ENCODE peak calls at places on chromosomes 1 and 21, in eight cellular contexts. R, Z, U, Y, V, Q, S and N are unnamed samples.

GRCh38 chr1:97137862-97138514 is 416.4 kb downstream of the PTBP2 start:
- DNase-seq in R (no peak), Z (peak), U (peak), Y (peak), V (peak), Q (no peak), S (no peak), N (peak)

GRCh38 chr1:210394281-210394798 is 65.6 kb downstream of the HHAT start:
- DNase-seq in R (no peak), Z (no peak), U (peak), Y (no peak), V (no peak), Q (no peak), S (peak), N (no peak)

GRCh38 chr1:67084765-67085318 is 30.9 kb upstream of the SLC35D1 start:
- DNase-seq in R (no peak), Z (no peak), U (no peak), Y (no peak), V (no peak), Q (no peak), S (no peak), N (no peak)

GRCh38 chr1:153977250-153978240 is at the start of gene JTB:
- DNase-seq in R (peak), Z (peak), U (peak), Y (peak), V (no peak), Q (no peak), S (peak), N (peak)

GRCh38 chr1:214492405-214493075 is 58.9 kb downstream of the PTPN14 start:
- DNase-seq in R (no peak), Z (peak), U (no peak), Y (no peak), V (no peak), Q (no peak), S (no peak), N (no peak)

GRCh38 chr1:33045814-33046213 is 9.1 kb upstream of the AK2 start:
- DNase-seq in R (no peak), Z (no peak), U (peak), Y (no peak), V (no peak), Q (no peak), S (no peak), N (peak)

GRCh38 chr1:145689922-145690321 is 17.2 kb downstream of the PDZK1 start:
- DNase-seq in R (no peak), Z (no peak), U (no peak), Y (no peak), V (no peak), Q (no peak), S (no peak), N (no peak)

GRCh38 chr1:162206749-162207635 is 137.5 kb downstream of the NOS1AP start:
- DNase-seq in R (no peak), Z (no peak), U (no peak), Y (peak), V (no peak), Q (no peak), S (peak), N (no peak)

GRCh38 chr1:58430355-58431335 is 115.9 kb downstream of the OMA1 start:
- DNase-seq in R (no peak), Z (no peak), U (no peak), Y (no peak), V (no peak), Q (no peak), S (no peak), N (no peak)

GRCh38 chr1:38929476-38929875 is 12.2 kb downstream of the RHBDL2 start:
- DNase-seq in R (no peak), Z (peak), U (no peak), Y (peak), V (no peak), Q (no peak), S (no peak), N (no peak)

GRCh38 chr1:216047821-216048220 is 375.4 kb downstream of the USH2A start:
- DNase-seq in R (no peak), Z (no peak), U (no peak), Y (no peak), V (no peak), Q (no peak), S (no peak), N (no peak)

GRCh38 chr1:63119575-63120155 is 202.7 kb upstream of the FOXD3 start:
- DNase-seq in R (no peak), Z (no peak), U (no peak), Y (no peak), V (no peak), Q (peak), S (no peak), N (no peak)

GRCh38 chr1:22314676-22315075 is 137.0 kb upstream of the ZBTB40 start:
- DNase-seq in R (no peak), Z (no peak), U (no peak), Y (no peak), V (no peak), Q (no peak), S (no peak), N (no peak)

GRCh38 chr1:13540871-13541270 is 27.1 kb upstream of the LRRC38 start:
- DNase-seq in R (no peak), Z (no peak), U (no peak), Y (no peak), V (no peak), Q (no peak), S (peak), N (no peak)

GRCh38 chr1:21651214-21652042 is 17.7 kb downstream of the RAP1GAP start:
- DNase-seq in R (peak), Z (peak), U (no peak), Y (peak), V (no peak), Q (no peak), S (peak), N (peak)

GRCh38 chr1:77015748-77016341 is 148.6 kb downstream of the ST6GALNAC5 start:
- DNase-seq in R (no peak), Z (no peak), U (no peak), Y (no peak), V (no peak), Q (no peak), S (no peak), N (peak)

GRCh38 chr21:45041351-45041805 is 33.0 kb upstream of the ADARB1 start:
- DNase-seq in R (no peak), Z (peak), U (peak), Y (peak), V (peak), Q (peak), S (peak), N (no peak)

GRCh38 chr1:117013310-117013850 is 11.8 kb downstream of the CD101 start:
- DNase-seq in R (no peak), Z (no peak), U (no peak), Y (no peak), V (no peak), Q (no peak), S (no peak), N (no peak)

GRCh38 chr1:20223659-20224058 is 37.3 kb upstream of the PLA2G2C start:
- DNase-seq in R (no peak), Z (no peak), U (no peak), Y (peak), V (no peak), Q (no peak), S (no peak), N (peak)

GRCh38 chr1:154463512-154463990 is 38.5 kb upstream of the TDRD10 start:
- DNase-seq in R (peak), Z (no peak), U (no peak), Y (no peak), V (no peak), Q (no peak), S (no peak), N (no peak)

GRCh38 chr1:182229907-182230522 is 161.6 kb downstream of the GLUL start:
- DNase-seq in R (no peak), Z (no peak), U (no peak), Y (peak), V (no peak), Q (no peak), S (no peak), N (peak)

GRCh38 chr21:38170283-38170682 is 86.5 kb upstream of the KCNJ15 start:
- DNase-seq in R (no peak), Z (no peak), U (peak), Y (peak), V (no peak), Q (no peak), S (no peak), N (peak)

GRCh38 chr1:23636009-23636408 is 55.6 kb upstream of the RPL11 start:
- DNase-seq in R (no peak), Z (no peak), U (no peak), Y (no peak), V (no peak), Q (no peak), S (no peak), N (no peak)

GRCh38 chr1:90346757-90347156 is 351.8 kb downstream of the ZNF326 start:
- DNase-seq in R (no peak), Z (no peak), U (no peak), Y (no peak), V (no peak), Q (no peak), S (no peak), N (no peak)

GRCh38 chr1:61424382-61424781 is 300.6 kb downstream of the TM2D1 start:
- DNase-seq in R (no peak), Z (no peak), U (no peak), Y (no peak), V (no peak), Q (no peak), S (no peak), N (no peak)

GRCh38 chr1:203039609-203040517 is 13.6 kb downstream of the PPFIA4 start:
- DNase-seq in R (no peak), Z (no peak), U (no peak), Y (peak), V (no peak), Q (no peak), S (no peak), N (peak)

GRCh38 chr21:33668180-33668579 is 25.9 kb downstream of the ITSN1 start:
- DNase-seq in R (no peak), Z (peak), U (peak), Y (no peak), V (no peak), Q (no peak), S (no peak), N (no peak)

GRCh38 chr1:208165659-208166058 is 78.5 kb downstream of the PLXNA2 start:
- DNase-seq in R (no peak), Z (peak), U (peak), Y (no peak), V (no peak), Q (peak), S (no peak), N (no peak)

GRCh38 chr1:233326319-233326994 is 1.1 kb upstream of the MAP3K21 start:
- DNase-seq in R (no peak), Z (no peak), U (no peak), Y (no peak), V (no peak), Q (no peak), S (no peak), N (no peak)

GRCh38 chr1:165841582-165842362 is 14.4 kb downstream of the UCK2 start:
- DNase-seq in R (no peak), Z (no peak), U (peak), Y (no peak), V (no peak), Q (no peak), S (no peak), N (peak)

GRCh38 chr1:44811714-44812151 is 3.4 kb downstream of the BTBD19 start:
- DNase-seq in R (no peak), Z (peak), U (peak), Y (peak), V (no peak), Q (peak), S (no peak), N (peak)

GRCh38 chr1:173422456-173422976 is 54.6 kb upstream of the PRDX6 start:
- DNase-seq in R (no peak), Z (no peak), U (no peak), Y (no peak), V (no peak), Q (no peak), S (no peak), N (no peak)

GRCh38 chr1:115121793-115122192 is 32.5 kb upstream of the TSPAN2 start:
- DNase-seq in R (no peak), Z (no peak), U (no peak), Y (no peak), V (no peak), Q (no peak), S (no peak), N (no peak)

GRCh38 chr1:150528997-150529396 is 13.4 kb downstream of the FALEC start:
- DNase-seq in R (no peak), Z (peak), U (peak), Y (no peak), V (no peak), Q (no peak), S (no peak), N (no peak)

GRCh38 chr1:185297986-185298385 is 19.1 kb downstream of the IVNS1ABP start:
- DNase-seq in R (no peak), Z (no peak), U (peak), Y (no peak), V (no peak), Q (no peak), S (no peak), N (no peak)

GRCh38 chr1:156148236-156148635 is 5.1 kb upstream of the SEMA4A start:
- DNase-seq in R (no peak), Z (no peak), U (no peak), Y (no peak), V (no peak), Q (no peak), S (no peak), N (no peak)

GRCh38 chr1:151710187-151710586 is 6.4 kb downstream of the CELF3 start:
- DNase-seq in R (peak), Z (peak), U (peak), Y (peak), V (no peak), Q (no peak), S (no peak), N (peak)

GRCh38 chr1:243745361-243745760 is 104.7 kb downstream of the AKT3 start:
- DNase-seq in R (no peak), Z (no peak), U (peak), Y (no peak), V (no peak), Q (no peak), S (no peak), N (no peak)